ENCODE peak calls at places on chromosome 5, in six cellular contexts. H is WTC11, Q is GM12865, X is GM13976, R is body of pancreas, E is lower lobe of right lung. B is an unnamed sample.

GRCh38 chr5:77015938-77016569 is 14.2 kb upstream of the AGGF1 start:
- DNase-seq in Q (peak), E (no peak), R (no peak), X (no peak), H (no peak), B (no peak)

GRCh38 chr5:139633295-139634027 is 14.7 kb upstream of the CXXC5 start:
- DNase-seq in X (peak), H (peak), R (peak), Q (peak), E (peak), B (no peak)

GRCh38 chr5:42491699-42492098 is 68.5 kb downstream of the GHR start:
- DNase-seq in H (no peak), X (no peak), E (no peak), Q (no peak), R (no peak), B (no peak)

GRCh38 chr5:1672396-1672795 is 127.2 kb downstream of the MRPL36 start:
- DNase-seq in E (no peak), H (peak), R (no peak), Q (no peak), X (no peak), B (no peak)

GRCh38 chr5:54985301-54986268 is at the start of gene ESM1:
- DNase-seq in X (no peak), E (peak), R (no peak), Q (no peak), H (peak), B (peak)

GRCh38 chr5:122385286-122385685 is 73.2 kb downstream of the SNCAIP start:
- DNase-seq in R (no peak), X (no peak), E (no peak), Q (no peak), H (no peak), B (no peak)

GRCh38 chr5:179862296-179862695 is 3.7 kb upstream of the MRNIP start:
- DNase-seq in Q (no peak), X (no peak), H (no peak), R (no peak), E (no peak), B (peak)

GRCh38 chr5:99033014-99033931 is 104.5 kb upstream of the CHD1 start:
- DNase-seq in R (no peak), E (no peak), X (no peak), H (no peak), Q (no peak), B (no peak)

GRCh38 chr5:11046160-11046559 is 285.1 kb upstream of the DAP start:
- DNase-seq in R (no peak), Q (peak), H (peak), E (no peak), X (no peak), B (no peak)

GRCh38 chr5:149658299-149658698 is 71.8 kb upstream of the PPARGC1B start:
- DNase-seq in R (peak), E (no peak), Q (no peak), H (no peak), X (no peak), B (no peak)

GRCh38 chr5:175115831-175116230 is 328.2 kb downstream of the DRD1 start:
- DNase-seq in X (no peak), H (no peak), Q (no peak), R (no peak), E (no peak), B (no peak)

DNA sequence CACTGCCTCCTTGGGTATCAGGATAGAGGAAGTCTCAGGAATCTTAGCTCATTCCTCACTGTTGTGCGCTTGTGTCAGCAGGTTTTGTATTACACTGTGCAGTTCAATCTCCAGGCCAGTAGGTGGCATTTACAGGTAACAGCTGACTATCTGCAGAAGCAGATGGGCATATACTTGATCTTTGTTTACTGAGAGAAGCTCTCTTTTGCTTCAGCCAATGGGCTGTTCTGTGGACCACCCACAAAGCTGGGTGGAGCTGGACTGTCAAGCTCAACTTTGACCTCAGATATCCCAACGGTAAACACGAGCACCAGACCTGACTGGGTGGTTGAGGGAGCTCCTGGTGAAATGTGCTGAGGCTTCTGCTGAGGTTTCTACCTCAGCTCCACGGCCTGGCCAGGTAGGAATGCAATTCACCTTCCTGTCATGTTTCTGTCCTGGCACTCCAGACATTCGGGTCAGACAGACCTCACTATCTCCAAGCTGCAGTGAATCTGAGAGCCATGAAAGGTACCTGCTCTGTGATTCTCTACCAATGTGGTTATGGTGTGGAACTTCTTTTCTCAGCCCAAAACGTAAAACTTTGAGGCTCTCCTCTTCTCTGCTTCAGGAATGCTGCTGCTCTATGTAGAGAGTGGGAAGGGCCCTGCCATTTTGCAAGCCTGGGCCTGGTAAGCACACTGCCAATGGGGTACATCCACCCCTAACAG is 167.9 kb upstream of the ACTBL2 start:
- DNase-seq in X (peak), R (peak), Q (peak), E (no peak), H (peak), B (no peak)
- TF ChIP-seq CTCF in X (peak), R (peak), Q (peak), E (peak), H (peak), B (peak)

GRCh38 chr5:115735108-115735998 is 81.1 kb downstream of the CDO1 start:
- DNase-seq in R (no peak), X (no peak), Q (no peak), H (no peak), E (no peak), B (no peak)

GRCh38 chr5:115738807-115739206 is 77.7 kb downstream of the CDO1 start:
- DNase-seq in E (no peak), H (no peak), Q (no peak), X (no peak), R (no peak), B (no peak)

GRCh38 chr5:115737452-115737851 is 79.0 kb downstream of the CDO1 start:
- DNase-seq in H (no peak), E (no peak), X (no peak), Q (no peak), R (no peak), B (no peak)

GRCh38 chr5:115736004-115736689 is 80.3 kb downstream of the CDO1 start:
- DNase-seq in E (no peak), X (no peak), H (no peak), R (no peak), Q (no peak), B (no peak)

GRCh38 chr5:115736690-115737005 is 79.8 kb downstream of the CDO1 start:
- DNase-seq in R (no peak), E (no peak), X (no peak), Q (no peak), H (no peak), B (no peak)
- TF ChIP-seq CTCF in R (no peak), E (no peak), X (no peak), Q (no peak), H (no peak), B (no peak)

GRCh38 chr5:30804739-30805313 is 388.7 kb upstream of the CDH6 start:
- DNase-seq in H (peak), R (no peak), Q (no peak), E (no peak), X (no peak), B (no peak)
- TF ChIP-seq CTCF in H (no peak), R (no peak), Q (no peak), E (no peak), X (no peak), B (peak)

DNA sequence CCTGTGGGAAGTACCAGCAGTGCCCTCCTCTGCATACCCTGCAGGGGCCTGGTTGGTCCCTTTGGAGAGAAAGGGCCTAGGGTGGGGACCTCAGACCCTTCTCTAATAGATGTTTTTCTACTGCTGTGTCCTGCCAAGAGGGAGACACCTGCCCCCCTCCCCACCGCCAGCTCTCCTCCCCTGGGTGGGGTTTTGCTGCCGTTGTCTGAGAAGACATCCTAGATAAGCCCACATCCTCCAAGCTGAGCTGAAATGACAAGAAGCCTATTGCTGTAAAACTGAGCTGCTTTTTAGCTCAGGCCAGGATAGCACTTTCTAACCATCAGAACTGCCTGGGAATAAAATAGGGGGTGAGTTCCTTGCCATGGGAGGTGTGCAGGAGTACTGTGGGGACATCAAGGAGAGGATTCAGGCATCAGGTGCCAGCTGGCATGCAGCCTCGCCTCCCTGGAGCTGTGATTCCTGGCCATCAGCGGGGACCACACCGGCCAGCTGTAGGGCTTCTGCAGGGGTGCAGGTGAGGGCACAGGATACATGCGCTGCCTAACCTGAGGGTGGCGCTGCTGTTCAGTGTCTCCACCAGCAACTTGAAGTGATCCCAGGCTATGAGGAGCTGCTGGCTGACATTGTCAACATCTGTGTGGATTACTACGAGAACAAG is 37.9 kb downstream of the CYFIP2 start:
- DNase-seq in Q (no peak), H (peak), X (no peak), R (peak), E (no peak), B (no peak)
- TF ChIP-seq CTCF in Q (no peak), H (peak), X (peak), R (no peak), E (no peak), B (peak)

DNA sequence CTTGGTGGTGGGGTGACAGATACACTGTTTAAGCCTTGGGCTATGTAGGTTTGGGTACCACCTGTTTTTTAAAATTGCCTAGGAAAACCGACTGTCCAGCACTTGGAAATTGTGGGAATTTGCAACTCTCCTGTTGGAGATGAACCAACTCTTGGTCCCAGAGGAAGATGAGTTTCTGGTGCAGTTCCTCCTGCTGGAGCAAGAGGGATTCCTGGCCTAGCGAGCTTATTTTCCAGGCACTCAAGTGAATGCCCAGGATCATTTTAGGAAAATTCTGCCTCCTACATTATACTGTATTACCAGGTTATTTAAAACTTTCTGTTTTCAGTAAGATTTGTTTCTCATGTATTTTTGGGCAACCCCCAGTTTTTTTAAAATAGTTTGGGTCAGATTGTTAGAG is 33.7 kb downstream of the AP3S1 start:
- DNase-seq in X (no peak), E (no peak), R (no peak), Q (no peak), H (no peak), B (no peak)
- TF ChIP-seq CTCF in X (no peak), E (no peak), R (no peak), Q (no peak), H (no peak), B (peak)

DNA sequence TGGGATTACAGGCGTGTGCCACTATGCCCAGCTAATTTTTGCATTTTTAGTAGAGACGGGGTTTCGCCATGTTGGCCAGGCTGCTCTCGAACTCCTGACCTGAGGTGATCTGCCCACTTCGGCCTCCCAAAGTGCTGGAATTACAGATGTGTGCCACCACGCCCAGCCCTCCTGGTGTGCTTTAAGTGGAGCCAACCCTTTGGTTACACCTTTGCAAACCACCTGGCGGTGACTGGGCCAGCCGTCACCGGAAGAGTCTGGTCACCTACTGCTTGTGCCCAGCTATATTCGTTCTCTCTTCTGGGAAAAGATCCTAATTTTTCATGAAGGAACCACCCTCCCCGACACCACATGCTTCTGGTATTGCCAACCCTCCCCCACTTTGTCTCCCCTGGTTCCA is 35.9 kb downstream of the COL23A1 start:
- DNase-seq in H (no peak), Q (no peak), X (no peak), E (no peak), R (no peak), B (no peak)
- TF ChIP-seq CTCF in H (no peak), Q (no peak), X (no peak), E (no peak), R (no peak), B (no peak)

DNA sequence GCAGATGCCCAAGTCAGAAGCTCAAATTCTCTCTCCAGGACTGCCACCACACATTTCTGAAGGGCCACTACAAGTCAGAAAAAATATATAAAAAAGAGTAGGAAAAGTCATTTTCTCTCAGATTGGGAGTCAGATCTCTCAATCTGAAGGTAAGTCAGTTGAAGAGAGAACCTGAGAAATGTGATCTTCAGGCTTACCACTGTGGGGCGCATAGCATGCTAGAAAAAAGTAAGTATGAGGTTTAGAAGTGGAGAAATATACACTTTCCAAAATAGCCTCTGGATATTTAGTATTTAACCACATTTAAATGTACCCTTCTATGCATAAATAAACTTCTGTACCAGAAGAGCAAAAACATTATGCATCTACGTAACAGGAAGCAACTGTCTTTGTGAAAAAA is 800.7 kb upstream of the CTNND2 start:
- DNase-seq in E (no peak), Q (no peak), R (no peak), H (no peak), X (no peak), B (no peak)
- TF ChIP-seq CTCF in E (no peak), Q (no peak), R (no peak), H (no peak), X (no peak), B (peak)

DNA sequence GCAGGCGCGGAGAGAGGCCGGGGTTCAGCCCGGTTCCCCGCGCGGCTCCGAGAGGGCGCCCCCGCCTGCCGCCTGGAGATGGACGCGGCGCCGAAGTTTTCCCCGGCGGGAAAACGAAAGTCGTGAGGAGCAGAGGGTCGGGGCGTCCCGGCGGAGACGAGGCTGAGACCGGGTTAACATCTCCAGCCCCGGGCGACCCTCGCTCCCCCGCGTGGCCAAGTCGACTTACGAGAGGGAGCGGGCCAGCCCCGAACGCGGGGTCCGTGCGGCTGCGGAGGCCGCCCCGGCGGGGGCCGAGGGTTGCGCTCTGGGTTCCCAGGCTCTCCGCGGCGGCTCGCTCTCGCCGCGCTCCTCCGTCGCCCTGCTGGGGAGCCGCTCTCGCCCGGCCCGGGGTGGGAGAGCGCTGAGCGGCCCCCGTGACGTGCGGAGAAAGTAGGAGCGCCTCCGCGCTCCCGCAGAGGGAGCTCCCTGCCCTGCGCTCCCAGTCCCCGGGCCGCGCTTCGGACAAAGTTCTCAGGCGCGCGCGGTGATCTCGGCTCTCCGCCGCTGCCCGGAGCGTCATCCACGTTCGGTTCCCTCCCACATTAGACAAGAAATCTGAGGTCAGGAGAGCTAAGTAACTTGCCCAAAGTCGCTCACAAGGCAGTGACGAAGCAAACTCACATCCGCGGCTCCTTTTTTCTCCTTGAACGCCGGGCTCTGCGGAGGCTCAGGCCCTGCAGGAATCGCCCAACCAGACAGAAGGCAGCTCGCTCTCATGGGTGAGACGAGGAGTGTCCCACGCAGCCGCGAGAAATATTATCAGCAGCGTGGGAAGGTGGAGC is 1.1 kb upstream of the GCNT4 start:
- DNase-seq in R (peak), E (peak), Q (peak), X (no peak), H (peak), B (peak)
- TF ChIP-seq CTCF in R (no peak), E (no peak), Q (no peak), X (no peak), H (no peak), B (peak)

DNA sequence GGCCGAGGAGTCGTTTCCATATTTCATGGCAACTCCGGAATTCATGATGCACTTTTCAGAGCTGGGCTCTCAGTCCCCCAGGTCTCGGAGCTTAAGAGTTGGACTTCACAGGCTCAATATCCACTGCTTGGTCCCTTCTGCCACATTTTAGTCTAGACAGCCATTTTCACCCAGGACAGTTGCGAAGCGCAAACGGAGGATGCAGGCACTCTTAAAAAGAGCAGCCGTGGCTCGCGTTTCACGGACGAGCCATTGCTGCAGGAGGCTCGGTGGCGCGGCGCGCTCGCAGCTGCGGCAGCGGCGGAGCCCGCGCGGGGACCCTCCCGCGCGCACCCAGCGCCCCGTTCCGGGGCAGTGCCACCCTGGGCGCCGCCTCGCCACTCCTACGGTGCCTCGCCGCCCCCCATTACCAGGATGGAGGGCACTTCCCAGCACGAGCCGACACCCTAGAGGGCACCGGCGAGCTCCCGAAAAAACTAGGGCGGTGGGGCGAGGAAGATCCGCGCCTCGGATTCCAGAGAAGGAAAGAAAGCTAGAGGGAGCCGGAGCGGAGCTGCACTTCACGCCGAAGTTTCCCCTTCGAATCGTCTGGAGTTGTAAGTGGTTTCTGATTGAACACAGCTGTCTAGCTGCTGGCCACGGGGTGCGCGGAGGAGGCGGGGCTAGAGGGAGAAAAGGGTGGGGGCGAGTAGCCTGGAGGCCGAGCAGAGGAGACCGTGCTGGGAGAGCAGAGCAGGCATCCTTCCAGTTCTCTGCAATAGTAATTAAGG is 140.3 kb downstream of the TSSK1B start:
- DNase-seq in E (peak), H (peak), X (peak), Q (peak), R (peak), B (peak)
- TF ChIP-seq CTCF in E (peak), H (no peak), X (no peak), Q (no peak), R (no peak), B (peak)

DNA sequence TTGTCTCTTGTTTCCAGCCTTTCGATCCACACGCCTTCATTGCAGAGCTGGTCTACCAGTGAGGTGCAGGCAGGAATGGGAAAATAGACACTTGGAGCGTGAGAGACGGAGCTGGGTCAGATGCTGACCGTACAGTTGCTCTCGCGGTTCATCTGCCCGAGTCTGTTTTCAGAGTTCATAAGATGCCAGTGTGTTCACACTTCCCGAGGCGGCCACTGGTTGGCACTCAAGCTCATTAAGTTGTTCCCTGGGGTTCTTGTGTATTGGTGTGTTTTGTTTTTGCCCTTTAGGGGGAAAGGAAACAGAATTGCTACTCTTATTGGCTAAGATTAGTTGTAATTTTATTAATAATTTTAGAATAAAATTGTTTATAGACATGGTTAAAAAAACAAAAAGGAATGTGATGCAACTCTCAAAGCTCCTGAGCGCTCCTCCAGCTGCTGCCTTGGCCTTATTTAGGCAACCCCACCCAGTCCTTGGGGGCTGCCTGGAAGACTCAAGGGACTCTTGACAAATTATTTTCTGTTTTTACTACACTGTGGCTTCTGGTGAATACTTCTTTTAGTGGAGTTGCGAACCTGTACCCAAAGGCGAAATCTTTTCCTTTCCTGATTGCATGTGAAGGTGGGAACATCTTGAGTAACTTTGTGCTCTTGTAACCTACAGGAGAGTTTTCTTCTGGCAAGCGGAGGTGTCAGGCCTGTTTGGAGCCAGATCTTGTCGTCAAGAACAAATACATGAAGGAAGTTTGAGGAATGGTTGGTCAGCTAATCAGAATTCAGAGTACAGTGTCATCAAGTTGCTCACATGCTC is 146.1 kb downstream of the MAST4 start:
- DNase-seq in H (peak), X (no peak), Q (peak), E (peak), R (peak), B (no peak)
- TF ChIP-seq CTCF in H (peak), X (no peak), Q (no peak), E (peak), R (peak), B (peak)